ENCODE peak calls at places on chromosomes 2 and 18, in seven cellular contexts. One of them, this sample, is unnamed.

GRCh38 chr18:12423393-12423792 is 15.7 kb downstream of the PRELID3A start:
- DNase-seq in kidney epithelial cell: no peak
- DNase-seq in heart right ventricle: no peak
- DNase-seq in lower lobe of right lung: no peak
- DNase-seq in fibroblast of lung: no peak
- DNase-seq in adipocyte: no peak
- DNase-seq in breast epithelium: no peak
- DNase-seq in this sample: no peak

GRCh38 chr2:8821276-8822217 is 15.9 kb downstream of the KIDINS220 start:
- DNase-seq in kidney epithelial cell: no peak
- DNase-seq in lower lobe of right lung: no peak
- DNase-seq in adipocyte: peak
- DNase-seq in fibroblast of lung: peak
- DNase-seq in breast epithelium: peak
- DNase-seq in heart right ventricle: peak
- DNase-seq in this sample: peak

GRCh38 chr2:165573534-165574461 is 104.3 kb downstream of the CSRNP3 start:
- DNase-seq in lower lobe of right lung: peak
- DNase-seq in breast epithelium: peak
- DNase-seq in fibroblast of lung: peak
- DNase-seq in adipocyte: peak
- DNase-seq in kidney epithelial cell: peak
- DNase-seq in heart right ventricle: peak
- DNase-seq in this sample: peak

GRCh38 chr2:134244091-134244490 is 9.8 kb upstream of the MGAT5 start:
- DNase-seq in breast epithelium: no peak
- DNase-seq in heart right ventricle: no peak
- DNase-seq in fibroblast of lung: no peak
- DNase-seq in lower lobe of right lung: no peak
- DNase-seq in kidney epithelial cell: no peak
- DNase-seq in adipocyte: peak
- DNase-seq in this sample: no peak

GRCh38 chr18:6242004-6242403 is 172.7 kb downstream of the L3MBTL4 start:
- DNase-seq in fibroblast of lung: no peak
- DNase-seq in adipocyte: no peak
- DNase-seq in kidney epithelial cell: no peak
- DNase-seq in heart right ventricle: no peak
- DNase-seq in breast epithelium: no peak
- DNase-seq in lower lobe of right lung: no peak
- DNase-seq in this sample: no peak

GRCh38 chr2:237922641-237923361 is 44.0 kb upstream of the UBE2F start:
- DNase-seq in fibroblast of lung: no peak
- DNase-seq in kidney epithelial cell: no peak
- DNase-seq in lower lobe of right lung: no peak
- DNase-seq in breast epithelium: no peak
- DNase-seq in adipocyte: no peak
- DNase-seq in heart right ventricle: no peak
- DNase-seq in this sample: peak

GRCh38 chr2:100818606-100819364 is 1.2 kb upstream of the NPAS2 start:
- DNase-seq in kidney epithelial cell: no peak
- DNase-seq in fibroblast of lung: peak
- DNase-seq in heart right ventricle: peak
- DNase-seq in breast epithelium: peak
- DNase-seq in adipocyte: peak
- DNase-seq in lower lobe of right lung: peak
- DNase-seq in this sample: peak

GRCh38 chr2:52269696-52270485 is 1238.0 kb upstream of the NRXN1 start:
- DNase-seq in adipocyte: peak
- DNase-seq in heart right ventricle: no peak
- DNase-seq in kidney epithelial cell: peak
- DNase-seq in fibroblast of lung: peak
- DNase-seq in breast epithelium: no peak
- DNase-seq in lower lobe of right lung: no peak
- DNase-seq in this sample: peak

GRCh38 chr2:122078451-122078850 is 323.0 kb downstream of the TSN start:
- DNase-seq in kidney epithelial cell: no peak
- DNase-seq in heart right ventricle: no peak
- DNase-seq in lower lobe of right lung: no peak
- DNase-seq in fibroblast of lung: no peak
- DNase-seq in breast epithelium: no peak
- DNase-seq in adipocyte: no peak
- DNase-seq in this sample: no peak

GRCh38 chr2:134501476-134502089 is 217.2 kb downstream of the TMEM163 start:
- DNase-seq in kidney epithelial cell: no peak
- DNase-seq in lower lobe of right lung: no peak
- DNase-seq in adipocyte: no peak
- DNase-seq in fibroblast of lung: no peak
- DNase-seq in breast epithelium: no peak
- DNase-seq in heart right ventricle: no peak
- DNase-seq in this sample: no peak

GRCh38 chr2:218290316-218291261 is 1.7 kb downstream of the TMBIM1 start:
- DNase-seq in heart right ventricle: no peak
- DNase-seq in adipocyte: no peak
- DNase-seq in fibroblast of lung: no peak
- DNase-seq in lower lobe of right lung: no peak
- DNase-seq in kidney epithelial cell: no peak
- DNase-seq in breast epithelium: no peak
- DNase-seq in this sample: peak

GRCh38 chr2:144801325-144801724 is 281.4 kb upstream of the ZEB2 start:
- DNase-seq in fibroblast of lung: no peak
- DNase-seq in kidney epithelial cell: no peak
- DNase-seq in breast epithelium: no peak
- DNase-seq in heart right ventricle: no peak
- DNase-seq in adipocyte: peak
- DNase-seq in lower lobe of right lung: no peak
- DNase-seq in this sample: no peak

GRCh38 chr2:195533771-195534642 is 123.0 kb upstream of the SLC39A10 start:
- DNase-seq in kidney epithelial cell: peak
- DNase-seq in heart right ventricle: peak
- DNase-seq in fibroblast of lung: peak
- DNase-seq in adipocyte: peak
- DNase-seq in lower lobe of right lung: no peak
- DNase-seq in breast epithelium: peak
- DNase-seq in this sample: peak

GRCh38 chr2:48826986-48827385 is 71.5 kb upstream of the LHCGR start:
- DNase-seq in heart right ventricle: no peak
- DNase-seq in kidney epithelial cell: no peak
- DNase-seq in fibroblast of lung: no peak
- DNase-seq in lower lobe of right lung: no peak
- DNase-seq in breast epithelium: no peak
- DNase-seq in adipocyte: no peak
- DNase-seq in this sample: no peak

GRCh38 chr2:64606495-64607363 is 47.0 kb downstream of the SERTAD2 start:
- DNase-seq in lower lobe of right lung: peak
- DNase-seq in adipocyte: no peak
- DNase-seq in fibroblast of lung: peak
- DNase-seq in kidney epithelial cell: peak
- DNase-seq in breast epithelium: peak
- DNase-seq in heart right ventricle: peak
- DNase-seq in this sample: peak

GRCh38 chr2:64605991-64606494 is 47.7 kb downstream of the SERTAD2 start:
- DNase-seq in adipocyte: no peak
- DNase-seq in lower lobe of right lung: no peak
- DNase-seq in fibroblast of lung: no peak
- DNase-seq in heart right ventricle: no peak
- DNase-seq in breast epithelium: no peak
- DNase-seq in kidney epithelial cell: no peak
- DNase-seq in this sample: peak

GRCh38 chr2:64608867-64609228 is 44.9 kb downstream of the SERTAD2 start:
- DNase-seq in lower lobe of right lung: peak
- DNase-seq in fibroblast of lung: no peak
- DNase-seq in breast epithelium: no peak
- DNase-seq in adipocyte: no peak
- DNase-seq in kidney epithelial cell: no peak
- DNase-seq in heart right ventricle: no peak
- DNase-seq in this sample: no peak

GRCh38 chr2:64609229-64609994 is 44.3 kb downstream of the SERTAD2 start:
- DNase-seq in breast epithelium: no peak
- DNase-seq in adipocyte: no peak
- DNase-seq in heart right ventricle: peak
- DNase-seq in fibroblast of lung: peak
- DNase-seq in lower lobe of right lung: peak
- DNase-seq in kidney epithelial cell: no peak
- DNase-seq in this sample: peak

GRCh38 chr2:64607381-64607780 is 46.3 kb downstream of the SERTAD2 start:
- DNase-seq in fibroblast of lung: no peak
- DNase-seq in lower lobe of right lung: no peak
- DNase-seq in heart right ventricle: no peak
- DNase-seq in kidney epithelial cell: no peak
- DNase-seq in breast epithelium: no peak
- DNase-seq in adipocyte: no peak
- DNase-seq in this sample: no peak
- H3K4me3 ChIP-seq in fibroblast of lung: no peak
- H3K4me3 ChIP-seq in lower lobe of right lung: no peak
- H3K4me3 ChIP-seq in heart right ventricle: peak
- H3K4me3 ChIP-seq in kidney epithelial cell: no peak
- H3K4me3 ChIP-seq in breast epithelium: no peak
- H3K4me3 ChIP-seq in adipocyte: no peak
- H3K4me3 ChIP-seq in this sample: no peak

GRCh38 chr2:163347982-163348842 is 387.6 kb downstream of the FIGN start:
- DNase-seq in kidney epithelial cell: peak
- DNase-seq in adipocyte: peak
- DNase-seq in fibroblast of lung: peak
- DNase-seq in lower lobe of right lung: peak
- DNase-seq in breast epithelium: peak
- DNase-seq in heart right ventricle: peak
- DNase-seq in this sample: peak
- H3K4me3 ChIP-seq in kidney epithelial cell: peak
- H3K4me3 ChIP-seq in adipocyte: peak
- H3K4me3 ChIP-seq in fibroblast of lung: peak
- H3K4me3 ChIP-seq in lower lobe of right lung: peak
- H3K4me3 ChIP-seq in breast epithelium: peak
- H3K4me3 ChIP-seq in heart right ventricle: peak
- H3K4me3 ChIP-seq in this sample: peak

GRCh38 chr2:236171213-236172201 is 3.3 kb upstream of the GBX2 start:
- DNase-seq in breast epithelium: no peak
- DNase-seq in lower lobe of right lung: no peak
- DNase-seq in fibroblast of lung: no peak
- DNase-seq in heart right ventricle: no peak
- DNase-seq in adipocyte: no peak
- DNase-seq in kidney epithelial cell: no peak
- DNase-seq in this sample: peak
- H3K4me3 ChIP-seq in breast epithelium: no peak
- H3K4me3 ChIP-seq in lower lobe of right lung: no peak
- H3K4me3 ChIP-seq in fibroblast of lung: no peak
- H3K4me3 ChIP-seq in heart right ventricle: no peak
- H3K4me3 ChIP-seq in adipocyte: no peak
- H3K4me3 ChIP-seq in kidney epithelial cell: no peak
- H3K4me3 ChIP-seq in this sample: no peak

DNA sequence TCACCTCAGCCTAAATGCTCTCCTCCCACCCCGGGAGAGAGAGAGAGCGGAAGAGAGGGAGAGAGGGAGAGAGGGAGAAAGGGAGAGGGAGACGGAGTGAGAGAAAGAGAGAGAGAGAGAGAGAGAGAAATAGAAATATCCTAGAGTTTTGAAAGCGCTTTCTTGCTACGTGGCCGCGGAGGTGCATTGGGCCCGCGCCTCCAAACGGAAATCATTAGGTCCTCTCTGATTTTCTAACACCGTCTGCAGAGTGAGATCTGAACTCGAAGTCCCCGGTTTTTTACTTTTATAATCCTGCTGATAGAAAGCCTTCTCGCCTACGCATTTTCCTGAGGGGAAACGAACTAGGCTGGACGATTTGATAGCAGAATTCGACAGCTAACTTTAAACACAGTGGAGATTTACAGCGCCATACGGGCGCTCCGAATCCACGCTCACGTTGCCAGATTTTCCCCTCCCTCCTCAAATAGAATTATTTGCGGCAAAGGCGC is 912 bp upstream of the EVX2 start:
- DNase-seq in fibroblast of lung: no peak
- DNase-seq in kidney epithelial cell: no peak
- DNase-seq in adipocyte: no peak
- DNase-seq in heart right ventricle: no peak
- DNase-seq in breast epithelium: no peak
- DNase-seq in lower lobe of right lung: no peak
- DNase-seq in this sample: peak
- H3K4me3 ChIP-seq in fibroblast of lung: no peak
- H3K4me3 ChIP-seq in kidney epithelial cell: no peak
- H3K4me3 ChIP-seq in adipocyte: no peak
- H3K4me3 ChIP-seq in heart right ventricle: no peak
- H3K4me3 ChIP-seq in breast epithelium: no peak
- H3K4me3 ChIP-seq in lower lobe of right lung: no peak
- H3K4me3 ChIP-seq in this sample: no peak

GRCh38 chr2:44932564-44933392 is 8.7 kb upstream of the SIX3 start:
- DNase-seq in fibroblast of lung: no peak
- DNase-seq in adipocyte: no peak
- DNase-seq in kidney epithelial cell: no peak
- DNase-seq in lower lobe of right lung: no peak
- DNase-seq in breast epithelium: no peak
- DNase-seq in heart right ventricle: no peak
- DNase-seq in this sample: no peak

GRCh38 chr2:44934962-44935853 is 6.3 kb upstream of the SIX3 start:
- DNase-seq in fibroblast of lung: no peak
- DNase-seq in adipocyte: peak
- DNase-seq in breast epithelium: no peak
- DNase-seq in kidney epithelial cell: no peak
- DNase-seq in lower lobe of right lung: peak
- DNase-seq in heart right ventricle: no peak
- DNase-seq in this sample: no peak

GRCh38 chr2:44934521-44934961 is 7.0 kb upstream of the SIX3 start:
- DNase-seq in adipocyte: no peak
- DNase-seq in kidney epithelial cell: no peak
- DNase-seq in heart right ventricle: no peak
- DNase-seq in lower lobe of right lung: no peak
- DNase-seq in breast epithelium: no peak
- DNase-seq in fibroblast of lung: no peak
- DNase-seq in this sample: no peak

GRCh38 chr2:44933434-44933951 is 8.0 kb upstream of the SIX3 start:
- DNase-seq in kidney epithelial cell: no peak
- DNase-seq in breast epithelium: no peak
- DNase-seq in lower lobe of right lung: no peak
- DNase-seq in fibroblast of lung: no peak
- DNase-seq in heart right ventricle: no peak
- DNase-seq in adipocyte: no peak
- DNase-seq in this sample: no peak

GRCh38 chr2:44934024-44934423 is 7.5 kb upstream of the SIX3 start:
- DNase-seq in adipocyte: no peak
- DNase-seq in lower lobe of right lung: no peak
- DNase-seq in heart right ventricle: no peak
- DNase-seq in breast epithelium: no peak
- DNase-seq in fibroblast of lung: no peak
- DNase-seq in kidney epithelial cell: no peak
- DNase-seq in this sample: no peak
- H3K4me3 ChIP-seq in adipocyte: no peak
- H3K4me3 ChIP-seq in lower lobe of right lung: no peak
- H3K4me3 ChIP-seq in heart right ventricle: peak
- H3K4me3 ChIP-seq in breast epithelium: no peak
- H3K4me3 ChIP-seq in fibroblast of lung: no peak
- H3K4me3 ChIP-seq in kidney epithelial cell: no peak
- H3K4me3 ChIP-seq in this sample: no peak

This sample was measured in osteoblast.